ENCODE peak calls at places on chromosomes 5 and 9, in nine cellular contexts. One of them, this sample, is unnamed.
A peak's percentile ranks its signal among the peaks of the same experiment; 100 is the strongest.

GRCh38 chr5:139064613-139065012 is 133.6 kb downstream of the SIL1 start:
- DNase-seq in lung: peak; percentile 66
- DNase-seq in sigmoid colon: no peak
- DNase-seq in GM10248: no peak
- DNase-seq in non-pigmented ciliary epithelial cell: no peak
- DNase-seq in stomach: peak; percentile 46
- DNase-seq in HEK293T: no peak
- DNase-seq in NCI-H1930: no peak
- DNase-seq in CD8-positive, alpha-beta memory T cell: no peak
- DNase-seq in this sample: no peak

GRCh38 chr9:19922476-19923118 is 133.8 kb upstream of the SLC24A2 start:
- DNase-seq in NCI-H1930: peak; percentile 54
- DNase-seq in CD8-positive, alpha-beta memory T cell: no peak
- DNase-seq in GM10248: no peak
- DNase-seq in non-pigmented ciliary epithelial cell: no peak
- DNase-seq in HEK293T: peak; percentile 81
- DNase-seq in stomach: no peak
- DNase-seq in sigmoid colon: no peak
- DNase-seq in lung: no peak
- DNase-seq in this sample: peak; percentile 46

GRCh38 chr5:139725073-139725830 is 70.4 kb upstream of the PSD2 start:
- DNase-seq in GM10248: no peak
- DNase-seq in stomach: peak; percentile 35
- DNase-seq in NCI-H1930: no peak
- DNase-seq in non-pigmented ciliary epithelial cell: no peak
- DNase-seq in lung: no peak
- DNase-seq in CD8-positive, alpha-beta memory T cell: no peak
- DNase-seq in HEK293T: no peak
- DNase-seq in sigmoid colon: peak; percentile 80
- DNase-seq in this sample: peak; percentile 60

GRCh38 chr5:122756263-122756911 is 18.5 kb upstream of the SNX2 start:
- DNase-seq in lung: no peak
- DNase-seq in stomach: no peak
- DNase-seq in non-pigmented ciliary epithelial cell: peak; percentile 32
- DNase-seq in HEK293T: no peak
- DNase-seq in NCI-H1930: no peak
- DNase-seq in sigmoid colon: no peak
- DNase-seq in GM10248: peak; percentile 57
- DNase-seq in CD8-positive, alpha-beta memory T cell: no peak
- DNase-seq in this sample: peak; percentile 60

GRCh38 chr5:119966028-119966427 is 336.7 kb downstream of the FAM170A start:
- DNase-seq in HEK293T: no peak
- DNase-seq in sigmoid colon: no peak
- DNase-seq in NCI-H1930: no peak
- DNase-seq in lung: no peak
- DNase-seq in CD8-positive, alpha-beta memory T cell: no peak
- DNase-seq in stomach: no peak
- DNase-seq in non-pigmented ciliary epithelial cell: no peak
- DNase-seq in GM10248: no peak
- DNase-seq in this sample: no peak

GRCh38 chr5:15790446-15791005 is 290.5 kb downstream of the FBXL7 start:
- DNase-seq in CD8-positive, alpha-beta memory T cell: no peak
- DNase-seq in stomach: no peak
- DNase-seq in HEK293T: no peak
- DNase-seq in NCI-H1930: no peak
- DNase-seq in GM10248: no peak
- DNase-seq in lung: no peak
- DNase-seq in sigmoid colon: no peak
- DNase-seq in non-pigmented ciliary epithelial cell: no peak
- DNase-seq in this sample: no peak

GRCh38 chr9:114512337-114512874 is 7.1 kb upstream of the WHRN start:
- DNase-seq in sigmoid colon: no peak
- DNase-seq in NCI-H1930: no peak
- DNase-seq in HEK293T: no peak
- DNase-seq in stomach: no peak
- DNase-seq in GM10248: no peak
- DNase-seq in CD8-positive, alpha-beta memory T cell: no peak
- DNase-seq in lung: no peak
- DNase-seq in non-pigmented ciliary epithelial cell: no peak
- DNase-seq in this sample: no peak

GRCh38 chr5:170332058-170332457 is 34.5 kb upstream of the LCP2 start:
- DNase-seq in NCI-H1930: no peak
- DNase-seq in stomach: no peak
- DNase-seq in lung: no peak
- DNase-seq in non-pigmented ciliary epithelial cell: no peak
- DNase-seq in GM10248: no peak
- DNase-seq in sigmoid colon: no peak
- DNase-seq in CD8-positive, alpha-beta memory T cell: no peak
- DNase-seq in HEK293T: no peak
- DNase-seq in this sample: no peak

GRCh38 chr5:130868186-130868821 is 296.8 kb downstream of the HINT1 start:
- DNase-seq in HEK293T: no peak
- DNase-seq in sigmoid colon: no peak
- DNase-seq in non-pigmented ciliary epithelial cell: no peak
- DNase-seq in lung: no peak
- DNase-seq in NCI-H1930: no peak
- DNase-seq in CD8-positive, alpha-beta memory T cell: no peak
- DNase-seq in stomach: no peak
- DNase-seq in GM10248: no peak
- DNase-seq in this sample: no peak

GRCh38 chr5:141208478-141208877 is at the start of gene PCDHB12:
- DNase-seq in NCI-H1930: no peak
- DNase-seq in non-pigmented ciliary epithelial cell: no peak
- DNase-seq in CD8-positive, alpha-beta memory T cell: no peak
- DNase-seq in stomach: no peak
- DNase-seq in sigmoid colon: no peak
- DNase-seq in GM10248: no peak
- DNase-seq in HEK293T: peak; percentile 12
- DNase-seq in lung: no peak
- DNase-seq in this sample: no peak

This sample was measured in HS-5.